ENCODE peak calls at places on chromosomes 4 and X, in nine cellular contexts. K is transverse colon, R is sigmoid colon, G is GM12878, U is ovary, B is K562, W is suprapubic skin, Q is HepG2, P is tibial nerve. S is an unnamed sample.

GRCh38 chr4:124711469-124712416 is 789 bp downstream of the ANKRD50 start:
- DNase-seq in P (peak; percentile 57), B (peak; percentile 70), G (no peak), R (peak; percentile 73), U (no peak), W (peak; percentile 79), Q (peak; percentile 41), K (peak; percentile 71), S (no peak)

GRCh38 chr4:139866270-139866962 is 200.8 kb downstream of the MGST2 start:
- DNase-seq in W (no peak), G (no peak), P (no peak), U (no peak), Q (no peak), K (no peak), B (no peak), R (no peak), S (no peak)

GRCh38 chrX:153723351-153724251 is 586 bp downstream of the BCAP31 start:
- DNase-seq in B (peak; percentile 67), G (no peak), R (no peak), P (no peak), Q (peak; percentile 59), U (peak; percentile 62), K (peak; percentile 55), W (no peak), S (peak; percentile 87)

GRCh38 chr4:150237110-150237852 is 159.0 kb downstream of the DCLK2 start:
- DNase-seq in G (no peak), B (no peak), W (no peak), P (no peak), U (no peak), K (no peak), R (no peak), Q (no peak), S (no peak)

GRCh38 chr4:165288639-165289428 is 38.6 kb upstream of the MSMO1 start:
- DNase-seq in W (no peak), R (no peak), Q (peak; percentile 24), B (no peak), U (no peak), K (no peak), P (peak; percentile 41), G (no peak), S (no peak)

GRCh38 chrX:39275500-39276068 is 474.3 kb downstream of the MID1IP1 start:
- DNase-seq in Q (no peak), G (no peak), U (no peak), R (no peak), W (no peak), K (no peak), B (no peak), P (no peak), S (peak; percentile 53)

GRCh38 chrX:110287605-110288004 is 30.3 kb downstream of the AMMECR1 start:
- DNase-seq in B (no peak), K (no peak), G (no peak), W (no peak), P (no peak), Q (no peak), U (no peak), R (no peak), S (no peak)

GRCh38 chrX:40154229-40154852 is 56.6 kb upstream of the BCOR start:
- DNase-seq in U (peak; percentile 60), W (no peak), P (no peak), B (peak; percentile 58), K (no peak), G (no peak), Q (peak; percentile 82), R (peak; percentile 71), S (peak; percentile 38)

GRCh38 chrX:1528884-1529203 is 8.1 kb downstream of the P2RY8 start:
- DNase-seq in U (no peak), G (no peak), R (no peak), Q (no peak), W (peak; percentile 10), B (no peak), K (no peak), P (no peak), S (no peak)

GRCh38 chr4:84879651-84880200 is 86.8 kb downstream of the WDFY3 start:
- DNase-seq in W (no peak), U (no peak), R (no peak), B (no peak), P (no peak), G (no peak), K (no peak), Q (no peak), S (no peak)

GRCh38 chr4:147578057-147578476 is 39.1 kb upstream of the TMEM184C start:
- DNase-seq in P (no peak), B (no peak), K (no peak), R (no peak), Q (peak; percentile 3), W (no peak), G (no peak), U (no peak), S (no peak)

GRCh38 chrX:15789979-15790765 is at the start of gene ZRSR2:
- DNase-seq in G (peak; percentile 58), Q (peak; percentile 49), K (peak; percentile 92), U (peak; percentile 91), W (peak; percentile 90), B (peak; percentile 88), P (peak; percentile 63), R (peak; percentile 92), S (peak; percentile 95)
- TF ChIP-seq POLR2A in G (peak; percentile 88), Q (no peak), K (peak; percentile 57), U (peak; percentile 61), W (peak; percentile 51), B (peak; percentile 85), P (peak; percentile 64), R (peak; percentile 46), S (no peak)

GRCh38 chrX:18961686-18962085 is 22.2 kb downstream of the PHKA2 start:
- DNase-seq in R (no peak), U (no peak), B (no peak), K (no peak), G (no peak), W (no peak), P (no peak), Q (no peak), S (no peak)
- TF ChIP-seq EP300 in R (no peak), U (no peak), B (no peak), K (no peak), G (no peak), W (no peak), P (no peak), Q (no peak), S (no peak)

DNA sequence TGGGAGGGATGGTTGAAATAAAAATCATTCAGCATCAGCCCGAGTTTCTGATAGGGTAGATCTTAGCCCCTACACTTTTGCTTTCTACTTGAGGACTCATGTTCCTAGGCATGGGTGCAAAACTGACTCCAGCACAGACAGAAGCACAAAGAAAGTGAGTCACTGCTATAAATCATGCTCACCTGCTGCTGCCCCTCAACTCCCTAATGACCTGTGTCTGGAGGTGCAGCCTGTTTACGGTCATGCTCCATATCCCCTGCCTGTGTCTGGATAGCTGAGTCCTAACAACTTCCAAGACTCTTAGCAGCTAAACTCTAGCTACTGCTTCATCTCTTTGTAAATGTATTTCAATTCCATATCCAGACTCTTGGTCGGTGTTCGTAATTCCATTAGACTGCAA is 57.8 kb downstream of the ADGRA3 start:
- DNase-seq in P (no peak), R (no peak), K (no peak), Q (no peak), W (no peak), G (no peak), U (no peak), B (no peak), S (no peak)
- H3K36me3 ChIP-seq in P (no peaks in the 10 kb centered on the region), R (no peaks in the 10 kb centered on the region), K (no peaks in the 10 kb centered on the region), Q (peaks cover 1% of the 10 kb centered on the region), W (no peaks in the 10 kb centered on the region), G (no peaks in the 10 kb centered on the region), U (no peaks in the 10 kb centered on the region), B (no peaks in the 10 kb centered on the region), S (no peaks in the 10 kb centered on the region)

GRCh38 chr4:138242076-138242829 is at the start of gene SLC7A11:
- DNase-seq in U (no peak), R (no peak), B (peak; percentile 71), P (peak; percentile 35), W (no peak), Q (peak; percentile 97), G (peak; percentile 93), K (peak; percentile 83), S (peak; percentile 88)
- TF ChIP-seq POLR2A in U (no peak), R (peak; percentile 33), B (peak; percentile 97), P (no peak), W (no peak), Q (peak; percentile 96), G (peak; percentile 97), K (peak; percentile 78), S (peak; percentile 52)

GRCh38 chrX:71632923-71633657 is 14.8 kb upstream of the CXCR3 start:
- DNase-seq in P (no peak), G (no peak), R (no peak), W (no peak), Q (no peak), B (no peak), U (no peak), K (no peak), S (no peak)
- TF ChIP-seq EP300 in P (no peak), G (peak; percentile 15), R (no peak), W (no peak), Q (no peak), B (no peak), U (no peak), K (no peak), S (no peak)

GRCh38 chr4:38046735-38047487 is 86.7 kb downstream of the PTTG2 start:
- DNase-seq in K (no peak), W (no peak), G (no peak), Q (no peak), B (no peak), R (no peak), U (no peak), P (no peak), S (no peak)

GRCh38 chr4:38049545-38050170 is 89.5 kb downstream of the PTTG2 start:
- DNase-seq in U (no peak), B (no peak), K (no peak), R (no peak), G (no peak), P (no peak), W (no peak), Q (no peak), S (no peak)

GRCh38 chr4:38056024-38056685 is 96.0 kb downstream of the PTTG2 start:
- DNase-seq in U (no peak), B (no peak), Q (no peak), P (no peak), R (no peak), G (no peak), W (no peak), K (no peak), S (no peak)

GRCh38 chr4:38055566-38055965 is 95.4 kb downstream of the PTTG2 start:
- DNase-seq in K (no peak), B (no peak), G (no peak), W (no peak), Q (no peak), R (no peak), P (no peak), U (no peak), S (no peak)

GRCh38 chr4:38050560-38051350 is 90.6 kb downstream of the PTTG2 start:
- DNase-seq in K (no peak), R (no peak), U (no peak), W (no peak), B (no peak), Q (no peak), P (no peak), G (no peak), S (no peak)
- H3K36me3 ChIP-seq in K (peaks cover 14% of the 10 kb centered on the region), R (peaks cover 13% of the 10 kb centered on the region), U (no peaks in the 10 kb centered on the region), W (peaks cover 7% of the 10 kb centered on the region), B (no peaks in the 10 kb centered on the region), Q (peaks cover 5% of the 10 kb centered on the region), P (peaks cover 3% of the 10 kb centered on the region), G (peaks cover 20% of the 10 kb centered on the region), S (peaks cover 4% of the 10 kb centered on the region)